ENCODE peak calls at places on chromosomes 16 and 17, in seven cellular contexts. S, K, A, V, Y, U and J are unnamed samples.

GRCh38 chr17:62860962-62861873 is 53.1 kb upstream of the MARCHF10 start:
- DNase-seq in A (no peak), K (peak; percentile 77), S (no peak), V (no peak), U (peak; percentile 100), Y (no peak), J (peak; percentile 13)

GRCh38 chr17:54754560-54754959 is 146.1 kb upstream of the TOM1L1 start:
- DNase-seq in K (peak; percentile 53), U (no peak), A (peak; percentile 80), V (no peak), S (no peak), Y (no peak), J (no peak)

GRCh38 chr17:43952724-43953666 is 745 bp downstream of the PYY start:
- DNase-seq in V (peak; percentile 66), S (peak; percentile 70), U (no peak), Y (no peak), K (peak; percentile 89), A (peak; percentile 98), J (no peak)

GRCh38 chr16:31253642-31254045 is 6.1 kb upstream of the ITGAM start:
- DNase-seq in V (no peak), S (no peak), A (no peak), Y (no peak), K (no peak), U (peak; percentile 15), J (no peak)

GRCh38 chr16:85888405-85889331 is 10.3 kb upstream of the IRF8 start:
- DNase-seq in Y (peak; percentile 86), A (peak; percentile 8), K (no peak), U (no peak), V (no peak), S (no peak), J (peak; percentile 65)

GRCh38 chr17:73900516-73900915 is 256.3 kb upstream of the SDK2 start:
- DNase-seq in K (no peak), A (peak; percentile 26), U (peak; percentile 55), S (no peak), Y (no peak), V (no peak), J (no peak)

GRCh38 chr16:76059186-76059585 is 218.0 kb upstream of the CNTNAP4 start:
- DNase-seq in S (no peak), U (no peak), V (no peak), A (no peak), K (no peak), Y (no peak), J (no peak)

GRCh38 chr17:77304051-77304745 is 163.4 kb downstream of the SEC14L1 start:
- DNase-seq in S (no peak), V (no peak), K (no peak), U (no peak), Y (peak; percentile 22), A (no peak), J (no peak)

GRCh38 chr16:76913046-76913445 is 277.9 kb upstream of the MON1B start:
- DNase-seq in A (no peak), K (peak; percentile 3), U (peak; percentile 35), S (no peak), Y (no peak), V (no peak), J (no peak)

GRCh38 chr16:69669577-69669976 is 56.8 kb downstream of the NQO1 start:
- DNase-seq in V (no peak), U (no peak), A (no peak), K (no peak), S (no peak), Y (no peak), J (no peak)

GRCh38 chr16:73053379-73054130 is 5.6 kb upstream of the ZFHX3 start:
- DNase-seq in V (no peak), S (no peak), K (peak; percentile 64), A (no peak), Y (peak; percentile 85), U (no peak), J (peak; percentile 75)

GRCh38 chr17:2084766-2085647 is 30.1 kb downstream of the HIC1 start:
- DNase-seq in S (no peak), V (no peak), A (peak; percentile 23), K (no peak), Y (peak; percentile 89), U (peak; percentile 54), J (peak; percentile 86)

GRCh38 chr17:34892864-34893263 is 68.4 kb downstream of the CCT6B start:
- DNase-seq in V (peak; percentile 21), A (peak; percentile 78), S (peak; percentile 46), K (peak; percentile 59), U (peak; percentile 15), Y (no peak), J (no peak)

GRCh38 chr16:78375055-78375679 is 275.7 kb downstream of the WWOX start:
- DNase-seq in U (peak; percentile 60), S (no peak), A (no peak), V (no peak), Y (no peak), K (no peak), J (no peak)
- H3K23ac ChIP-seq in U (no peak overlapping the region), S (no peak overlapping the region), A (no peak overlapping the region), V (no peak overlapping the region), Y (no peak overlapping the region), K (no peak overlapping the region), J (no peak overlapping the region)

GRCh38 chr17:39666601-39667261 is 1.5 kb upstream of the PNMT start:
- DNase-seq in V (no peak), A (no peak), U (peak; percentile 8), K (no peak), Y (no peak), S (no peak), J (no peak)
- H3K23ac ChIP-seq in V (no peak overlapping the region), A (no peak overlapping the region), U (no peak overlapping the region), K (no peak overlapping the region), Y (no peak overlapping the region), S (peak overlapping the region; percentile 65), J (no peak overlapping the region)

DNA sequence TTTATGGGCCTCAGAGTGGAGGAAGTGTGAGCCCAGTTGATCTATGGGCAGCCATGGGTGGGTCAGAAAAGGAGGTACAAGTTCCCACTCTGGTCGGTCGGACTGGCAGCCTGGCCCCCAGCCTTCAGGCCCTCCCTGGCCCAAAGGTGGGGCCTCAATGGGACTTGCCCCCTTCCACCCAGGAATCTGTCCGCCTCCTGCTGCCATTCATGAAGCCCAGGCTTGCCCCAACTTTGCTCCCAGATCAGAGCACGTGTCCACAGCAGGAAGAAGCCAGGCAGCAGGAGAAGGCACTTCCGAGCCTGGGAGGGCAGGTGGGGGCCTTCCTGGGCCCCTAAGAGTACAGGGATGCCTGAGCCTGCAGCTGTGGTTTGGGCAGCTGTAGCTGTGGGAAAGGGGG is 3.0 kb upstream of the CMTM3 start:
- DNase-seq in S (no peak), K (no peak), U (no peak), A (no peak), V (no peak), Y (no peak), J (no peak)
- H3K23ac ChIP-seq in S (peak overlapping the region; percentile 3), K (no peak overlapping the region), U (no peak overlapping the region), A (no peak overlapping the region), V (no peak overlapping the region), Y (no peak overlapping the region), J (no peak overlapping the region)

GRCh38 chr16:58109881-58110280 is 19.3 kb downstream of the CFAP20 start:
- DNase-seq in A (no peak), Y (no peak), U (no peak), K (no peak), S (no peak), V (no peak), J (no peak)
- H3K23ac ChIP-seq in A (no peak overlapping the region), Y (peak overlapping the region; percentile 83), U (no peak overlapping the region), K (no peak overlapping the region), S (no peak overlapping the region), V (no peak overlapping the region), J (no peak overlapping the region)

GRCh38 chr17:68849673-68850260 is 105.4 kb downstream of the ABCA8 start:
- DNase-seq in S (no peak), A (no peak), Y (no peak), U (no peak), K (no peak), V (no peak), J (no peak)
- H3K23ac ChIP-seq in S (no peak overlapping the region), A (no peak overlapping the region), Y (no peak overlapping the region), U (no peak overlapping the region), K (no peak overlapping the region), V (no peak overlapping the region), J (no peak overlapping the region)

GRCh38 chr16:49969356-49970030 is 55.5 kb upstream of the CNEP1R1 start:
- DNase-seq in U (peak; percentile 66), A (no peak), V (no peak), Y (peak; percentile 6), S (no peak), K (no peak), J (no peak)

GRCh38 chr16:49967012-49967559 is 57.9 kb upstream of the CNEP1R1 start:
- DNase-seq in V (no peak), A (no peak), S (no peak), U (no peak), Y (no peak), K (no peak), J (no peak)

GRCh38 chr16:49972280-49972679 is 52.7 kb upstream of the CNEP1R1 start:
- DNase-seq in K (no peak), V (no peak), S (no peak), U (no peak), Y (no peak), A (no peak), J (no peak)

DNA sequence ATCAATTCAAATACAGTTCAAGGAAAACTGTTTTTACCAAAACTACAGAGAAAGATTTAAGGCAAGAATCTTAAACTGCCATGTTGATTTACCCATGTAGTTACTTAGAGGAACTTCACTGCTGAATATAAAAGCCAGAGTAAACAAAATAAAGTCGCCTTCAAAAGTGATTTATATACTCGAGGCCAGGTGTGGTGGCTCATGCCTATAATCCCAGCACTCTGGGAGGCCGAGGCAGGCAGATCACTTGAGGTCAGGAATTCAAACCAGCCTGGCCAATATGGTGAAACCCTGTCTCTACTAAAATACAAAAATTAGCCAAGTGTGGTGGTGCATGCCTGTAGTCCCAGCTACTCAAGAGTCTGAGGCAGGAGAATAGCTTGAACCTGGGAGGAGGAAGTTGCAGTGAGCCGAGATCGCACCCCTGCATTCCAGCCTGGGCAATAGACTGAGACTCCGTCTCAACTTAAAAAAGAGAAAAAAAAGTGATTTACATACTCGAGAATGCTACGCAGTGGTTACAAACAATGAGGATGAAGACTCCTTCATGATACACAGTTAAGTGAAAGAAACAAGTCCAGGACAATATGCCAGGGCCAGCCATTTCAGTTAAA is 54.1 kb upstream of the CNEP1R1 start:
- DNase-seq in Y (no peak), V (no peak), A (no peak), U (peak; percentile 42), K (no peak), S (no peak), J (no peak)
- H3K23ac ChIP-seq in Y (no peak overlapping the region), V (no peak overlapping the region), A (no peak overlapping the region), U (no peak overlapping the region), K (no peak overlapping the region), S (no peak overlapping the region), J (no peak overlapping the region)